ENCODE peak calls at places on chromosomes 2 and 18, in ten cellular contexts. One of them, this sample, is unnamed. For H3K36me3, the result is how much of the 10 kb centered on the place peaks cover.

GRCh38 chr2:224284134-224284946 is 117.6 kb downstream of the FAM124B start:
- DNase-seq in HCT116: peak
- DNase-seq in neuronal stem cell: peak
- DNase-seq in tibial artery: no peak
- DNase-seq in PC-9: peak
- DNase-seq in thoracic aorta: no peak
- DNase-seq in brain microvascular endothelial cell: peak
- DNase-seq in sigmoid colon: no peak
- DNase-seq in CD8-positive, alpha-beta T cell: no peak
- DNase-seq in GM23338: peak
- DNase-seq in this sample: no peak

GRCh38 chr2:27875089-27875881 is 14.9 kb downstream of the RBKS start:
- DNase-seq in HCT116: no peak
- DNase-seq in neuronal stem cell: no peak
- DNase-seq in tibial artery: no peak
- DNase-seq in PC-9: no peak
- DNase-seq in thoracic aorta: no peak
- DNase-seq in brain microvascular endothelial cell: no peak
- DNase-seq in sigmoid colon: no peak
- DNase-seq in CD8-positive, alpha-beta T cell: no peak
- DNase-seq in GM23338: no peak
- DNase-seq in this sample: no peak

GRCh38 chr18:74252032-74252380 is 39.8 kb downstream of the CYB5A start:
- DNase-seq in HCT116: no peak
- DNase-seq in neuronal stem cell: no peak
- DNase-seq in tibial artery: no peak
- DNase-seq in PC-9: peak
- DNase-seq in thoracic aorta: no peak
- DNase-seq in brain microvascular endothelial cell: peak
- DNase-seq in sigmoid colon: no peak
- DNase-seq in CD8-positive, alpha-beta T cell: no peak
- DNase-seq in GM23338: no peak
- DNase-seq in this sample: no peak

GRCh38 chr18:38951633-38952032 is 1386.0 kb upstream of the CELF4 start:
- DNase-seq in HCT116: no peak
- DNase-seq in neuronal stem cell: no peak
- DNase-seq in tibial artery: no peak
- DNase-seq in PC-9: no peak
- DNase-seq in thoracic aorta: no peak
- DNase-seq in brain microvascular endothelial cell: no peak
- DNase-seq in sigmoid colon: no peak
- DNase-seq in CD8-positive, alpha-beta T cell: no peak
- DNase-seq in GM23338: no peak
- DNase-seq in this sample: no peak

GRCh38 chr2:101850991-101851390 is 140.8 kb upstream of the IL1R2 start:
- DNase-seq in HCT116: no peak
- DNase-seq in neuronal stem cell: no peak
- DNase-seq in tibial artery: no peak
- DNase-seq in PC-9: no peak
- DNase-seq in thoracic aorta: no peak
- DNase-seq in brain microvascular endothelial cell: no peak
- DNase-seq in sigmoid colon: no peak
- DNase-seq in CD8-positive, alpha-beta T cell: no peak
- DNase-seq in GM23338: no peak
- DNase-seq in this sample: no peak

GRCh38 chr2:239048771-239049170 is 200.9 kb downstream of the TWIST2 start:
- DNase-seq in HCT116: no peak
- DNase-seq in neuronal stem cell: no peak
- DNase-seq in tibial artery: no peak
- DNase-seq in PC-9: no peak
- DNase-seq in thoracic aorta: no peak
- DNase-seq in brain microvascular endothelial cell: no peak
- DNase-seq in sigmoid colon: peak
- DNase-seq in CD8-positive, alpha-beta T cell: no peak
- DNase-seq in GM23338: no peak
- DNase-seq in this sample: no peak

GRCh38 chr2:184598313-184599053 is at the start of gene ZNF804A:
- DNase-seq in HCT116: no peak
- DNase-seq in neuronal stem cell: peak
- DNase-seq in tibial artery: peak
- DNase-seq in PC-9: no peak
- DNase-seq in thoracic aorta: no peak
- DNase-seq in brain microvascular endothelial cell: peak
- DNase-seq in sigmoid colon: peak
- DNase-seq in CD8-positive, alpha-beta T cell: no peak
- DNase-seq in GM23338: peak
- DNase-seq in this sample: peak

GRCh38 chr2:71336802-71337201 is 5.2 kb downstream of the ZNF638 start:
- DNase-seq in HCT116: no peak
- DNase-seq in neuronal stem cell: no peak
- DNase-seq in tibial artery: peak
- DNase-seq in PC-9: no peak
- DNase-seq in thoracic aorta: no peak
- DNase-seq in brain microvascular endothelial cell: no peak
- DNase-seq in sigmoid colon: no peak
- DNase-seq in CD8-positive, alpha-beta T cell: no peak
- DNase-seq in GM23338: no peak
- DNase-seq in this sample: no peak

GRCh38 chr2:43075054-43075593 is 151.3 kb downstream of the ZFP36L2 start:
- DNase-seq in HCT116: no peak
- DNase-seq in neuronal stem cell: no peak
- DNase-seq in tibial artery: peak
- DNase-seq in PC-9: peak
- DNase-seq in thoracic aorta: peak
- DNase-seq in brain microvascular endothelial cell: peak
- DNase-seq in sigmoid colon: peak
- DNase-seq in CD8-positive, alpha-beta T cell: no peak
- DNase-seq in GM23338: no peak
- DNase-seq in this sample: peak

GRCh38 chr2:144678741-144679140 is 158.8 kb upstream of the ZEB2 start:
- DNase-seq in HCT116: no peak
- DNase-seq in neuronal stem cell: no peak
- DNase-seq in tibial artery: no peak
- DNase-seq in PC-9: no peak
- DNase-seq in thoracic aorta: no peak
- DNase-seq in brain microvascular endothelial cell: no peak
- DNase-seq in sigmoid colon: no peak
- DNase-seq in CD8-positive, alpha-beta T cell: no peak
- DNase-seq in GM23338: no peak
- DNase-seq in this sample: no peak
- H3K27ac ChIP-seq in HCT116: no peak
- H3K27ac ChIP-seq in neuronal stem cell: no peak
- H3K27ac ChIP-seq in tibial artery: no peak
- H3K27ac ChIP-seq in PC-9: no peak
- H3K27ac ChIP-seq in thoracic aorta: no peak
- H3K27ac ChIP-seq in brain microvascular endothelial cell: no peak
- H3K27ac ChIP-seq in sigmoid colon: no peak
- H3K27ac ChIP-seq in CD8-positive, alpha-beta T cell: no peak
- H3K27ac ChIP-seq in GM23338: no peak
- H3K27ac ChIP-seq in this sample: no peak

GRCh38 chr2:65075176-65075575 is 19.0 kb downstream of the CEP68 start:
- DNase-seq in HCT116: no peak
- DNase-seq in neuronal stem cell: no peak
- DNase-seq in tibial artery: no peak
- DNase-seq in PC-9: no peak
- DNase-seq in thoracic aorta: no peak
- DNase-seq in brain microvascular endothelial cell: no peak
- DNase-seq in sigmoid colon: no peak
- DNase-seq in CD8-positive, alpha-beta T cell: no peak
- DNase-seq in GM23338: no peak
- DNase-seq in this sample: no peak

GRCh38 chr2:65075605-65076344 is 19.6 kb downstream of the CEP68 start:
- DNase-seq in HCT116: no peak
- DNase-seq in neuronal stem cell: no peak
- DNase-seq in tibial artery: no peak
- DNase-seq in PC-9: no peak
- DNase-seq in thoracic aorta: no peak
- DNase-seq in brain microvascular endothelial cell: peak
- DNase-seq in sigmoid colon: no peak
- DNase-seq in CD8-positive, alpha-beta T cell: no peak
- DNase-seq in GM23338: peak
- DNase-seq in this sample: peak

GRCh38 chr2:65073879-65074565 is 17.8 kb downstream of the CEP68 start:
- DNase-seq in HCT116: no peak
- DNase-seq in neuronal stem cell: no peak
- DNase-seq in tibial artery: no peak
- DNase-seq in PC-9: no peak
- DNase-seq in thoracic aorta: no peak
- DNase-seq in brain microvascular endothelial cell: no peak
- DNase-seq in sigmoid colon: no peak
- DNase-seq in CD8-positive, alpha-beta T cell: no peak
- DNase-seq in GM23338: no peak
- DNase-seq in this sample: no peak

GRCh38 chr2:65077898-65078297 is 21.7 kb downstream of the CEP68 start:
- DNase-seq in HCT116: no peak
- DNase-seq in neuronal stem cell: no peak
- DNase-seq in tibial artery: no peak
- DNase-seq in PC-9: no peak
- DNase-seq in thoracic aorta: no peak
- DNase-seq in brain microvascular endothelial cell: no peak
- DNase-seq in sigmoid colon: no peak
- DNase-seq in CD8-positive, alpha-beta T cell: no peak
- DNase-seq in GM23338: no peak
- DNase-seq in this sample: no peak

DNA sequence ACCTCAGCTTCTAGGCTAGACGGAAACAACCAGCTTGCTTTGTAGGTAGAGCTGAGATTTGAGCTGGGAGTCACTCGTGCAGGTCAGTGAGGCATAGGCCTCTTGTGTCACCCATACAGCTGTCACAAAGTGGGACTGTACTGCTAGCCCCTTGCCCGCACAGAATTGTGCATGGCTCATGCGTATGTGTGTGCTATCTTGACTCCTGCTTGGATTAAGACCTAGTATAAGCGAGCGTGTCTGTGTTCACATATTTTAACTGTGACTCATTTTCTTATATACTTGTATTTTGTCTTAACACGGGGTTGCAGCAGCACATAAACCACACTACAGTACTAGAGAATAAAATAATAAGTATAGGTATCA is 20.1 kb downstream of the CEP68 start:
- DNase-seq in HCT116: no peak
- DNase-seq in neuronal stem cell: no peak
- DNase-seq in tibial artery: no peak
- DNase-seq in PC-9: no peak
- DNase-seq in thoracic aorta: no peak
- DNase-seq in brain microvascular endothelial cell: peak
- DNase-seq in sigmoid colon: no peak
- DNase-seq in CD8-positive, alpha-beta T cell: no peak
- DNase-seq in GM23338: no peak
- DNase-seq in this sample: no peak
- H3K36me3 ChIP-seq in HCT116: under half
- H3K36me3 ChIP-seq in neuronal stem cell: half or more
- H3K36me3 ChIP-seq in tibial artery: half or more
- H3K36me3 ChIP-seq in PC-9: under half
- H3K36me3 ChIP-seq in thoracic aorta: under half
- H3K36me3 ChIP-seq in brain microvascular endothelial cell: half or more
- H3K36me3 ChIP-seq in sigmoid colon: under half
- H3K36me3 ChIP-seq in CD8-positive, alpha-beta T cell: under half
- H3K36me3 ChIP-seq in GM23338: under half
- H3K36me3 ChIP-seq in this sample: under half

GRCh38 chr2:11748018-11748860 is 1.8 kb downstream of the LPIN1 start:
- DNase-seq in HCT116: no peak
- DNase-seq in neuronal stem cell: no peak
- DNase-seq in tibial artery: no peak
- DNase-seq in PC-9: no peak
- DNase-seq in thoracic aorta: no peak
- DNase-seq in brain microvascular endothelial cell: no peak
- DNase-seq in sigmoid colon: no peak
- DNase-seq in CD8-positive, alpha-beta T cell: no peak
- DNase-seq in GM23338: no peak
- DNase-seq in this sample: no peak
- H3K27ac ChIP-seq in HCT116: no peak
- H3K27ac ChIP-seq in neuronal stem cell: no peak
- H3K27ac ChIP-seq in tibial artery: no peak
- H3K27ac ChIP-seq in PC-9: no peak
- H3K27ac ChIP-seq in thoracic aorta: no peak
- H3K27ac ChIP-seq in brain microvascular endothelial cell: no peak
- H3K27ac ChIP-seq in sigmoid colon: no peak
- H3K27ac ChIP-seq in CD8-positive, alpha-beta T cell: no peak
- H3K27ac ChIP-seq in GM23338: no peak
- H3K27ac ChIP-seq in this sample: peak

DNA sequence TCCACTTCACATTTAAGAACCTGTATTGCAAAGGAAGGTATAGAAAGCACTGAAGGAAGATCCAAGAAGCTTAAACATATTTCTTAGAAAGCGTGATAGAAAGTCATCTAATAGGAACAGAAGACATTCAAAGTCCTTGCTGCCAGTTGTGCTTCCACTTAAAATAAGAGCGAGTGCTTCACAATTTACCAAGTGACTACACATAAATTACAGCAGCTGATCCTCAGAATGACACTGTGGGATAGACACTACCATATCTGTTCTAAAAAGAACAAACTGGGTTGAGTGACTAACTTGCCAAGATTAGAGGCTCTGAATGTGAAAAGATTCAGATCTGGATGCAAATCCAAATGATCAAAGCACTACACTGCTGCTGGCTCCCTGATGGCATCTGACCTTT is 57.6 kb downstream of the KIDINS220 start:
- DNase-seq in HCT116: no peak
- DNase-seq in neuronal stem cell: no peak
- DNase-seq in tibial artery: no peak
- DNase-seq in PC-9: no peak
- DNase-seq in thoracic aorta: no peak
- DNase-seq in brain microvascular endothelial cell: no peak
- DNase-seq in sigmoid colon: no peak
- DNase-seq in CD8-positive, alpha-beta T cell: no peak
- DNase-seq in GM23338: no peak
- DNase-seq in this sample: no peak
- H3K36me3 ChIP-seq in HCT116: under half
- H3K36me3 ChIP-seq in neuronal stem cell: under half
- H3K36me3 ChIP-seq in tibial artery: under half
- H3K36me3 ChIP-seq in PC-9: under half
- H3K36me3 ChIP-seq in thoracic aorta: under half
- H3K36me3 ChIP-seq in brain microvascular endothelial cell: under half
- H3K36me3 ChIP-seq in sigmoid colon: under half
- H3K36me3 ChIP-seq in CD8-positive, alpha-beta T cell: under half
- H3K36me3 ChIP-seq in GM23338: under half
- H3K36me3 ChIP-seq in this sample: under half

GRCh38 chr2:2921011-2921720 is 456.5 kb downstream of the EIPR1 start:
- DNase-seq in HCT116: no peak
- DNase-seq in neuronal stem cell: no peak
- DNase-seq in tibial artery: no peak
- DNase-seq in PC-9: no peak
- DNase-seq in thoracic aorta: no peak
- DNase-seq in brain microvascular endothelial cell: no peak
- DNase-seq in sigmoid colon: no peak
- DNase-seq in CD8-positive, alpha-beta T cell: peak
- DNase-seq in GM23338: no peak
- DNase-seq in this sample: no peak
- H3K27ac ChIP-seq in HCT116: no peak
- H3K27ac ChIP-seq in neuronal stem cell: no peak
- H3K27ac ChIP-seq in tibial artery: no peak
- H3K27ac ChIP-seq in PC-9: no peak
- H3K27ac ChIP-seq in thoracic aorta: no peak
- H3K27ac ChIP-seq in brain microvascular endothelial cell: no peak
- H3K27ac ChIP-seq in sigmoid colon: no peak
- H3K27ac ChIP-seq in CD8-positive, alpha-beta T cell: no peak
- H3K27ac ChIP-seq in GM23338: no peak
- H3K27ac ChIP-seq in this sample: no peak

DNA sequence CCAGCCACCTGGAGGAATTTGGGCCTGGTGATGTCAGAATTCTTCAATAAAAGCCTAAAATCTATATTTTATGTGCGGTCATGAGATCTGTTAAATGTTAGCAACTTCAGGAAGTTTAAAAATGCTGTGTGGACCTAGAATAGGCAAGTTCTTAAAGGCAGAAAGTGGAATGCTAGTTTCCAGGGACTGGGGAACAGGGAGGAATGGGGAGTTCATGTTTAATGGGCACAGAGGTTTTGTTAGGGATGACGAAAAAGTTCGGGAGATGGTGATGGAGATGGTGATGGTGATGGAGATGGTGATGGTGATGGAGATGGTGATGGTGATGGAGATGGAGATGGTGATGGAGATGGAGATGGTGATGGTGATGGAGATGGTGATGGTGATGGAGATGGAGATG is 9.2 kb downstream of the TYMS start:
- DNase-seq in HCT116: no peak
- DNase-seq in neuronal stem cell: no peak
- DNase-seq in tibial artery: no peak
- DNase-seq in PC-9: no peak
- DNase-seq in thoracic aorta: no peak
- DNase-seq in brain microvascular endothelial cell: no peak
- DNase-seq in sigmoid colon: no peak
- DNase-seq in CD8-positive, alpha-beta T cell: no peak
- DNase-seq in GM23338: no peak
- DNase-seq in this sample: no peak
- H3K36me3 ChIP-seq in HCT116: half or more
- H3K36me3 ChIP-seq in neuronal stem cell: under half
- H3K36me3 ChIP-seq in tibial artery: under half
- H3K36me3 ChIP-seq in PC-9: under half
- H3K36me3 ChIP-seq in thoracic aorta: under half
- H3K36me3 ChIP-seq in brain microvascular endothelial cell: under half
- H3K36me3 ChIP-seq in sigmoid colon: under half
- H3K36me3 ChIP-seq in CD8-positive, alpha-beta T cell: under half
- H3K36me3 ChIP-seq in GM23338: under half
- H3K36me3 ChIP-seq in this sample: under half